ENCODE peak calls at places on chromosomes 2 and 18, in nine cellular contexts. R, U, W, E, K, O, A, Y and S are unnamed samples. For H3K36me3, the result is how much of the 10 kb centered on the place peaks cover.

GRCh38 chr18:68275616-68276015 is 439.3 kb downstream of the TMX3 start:
- DNase-seq in R (no peak), U (peak), W (no peak), E (no peak), K (no peak), O (peak), A (no peak), Y (no peak), S (peak)

GRCh38 chr18:79799619-79800352 is 2.0 kb downstream of the KCNG2 start:
- DNase-seq in R (no peak), U (no peak), W (no peak), E (peak), K (no peak), O (no peak), A (no peak), Y (no peak), S (no peak)

GRCh38 chr2:63326473-63326872 is 261.8 kb downstream of the WDPCP start:
- DNase-seq in R (no peak), U (no peak), W (no peak), E (no peak), K (no peak), O (no peak), A (no peak), Y (no peak), S (no peak)

GRCh38 chr2:171345971-171346722 is 87.6 kb downstream of the METTL8 start:
- DNase-seq in R (no peak), U (no peak), W (no peak), E (no peak), K (no peak), O (no peak), A (no peak), Y (no peak), S (no peak)

GRCh38 chr18:59202258-59202820 is 17.6 kb upstream of the GRP start:
- DNase-seq in R (no peak), U (no peak), W (no peak), E (no peak), K (no peak), O (peak), A (no peak), Y (no peak), S (no peak)

GRCh38 chr2:8872821-8873432 is 35.5 kb upstream of the KIDINS220 start:
- DNase-seq in R (no peak), U (peak), W (no peak), E (peak), K (no peak), O (peak), A (peak), Y (peak), S (peak)

GRCh38 chr2:39837856-39838453 is 58.9 kb upstream of the THUMPD2 start:
- DNase-seq in R (no peak), U (peak), W (peak), E (peak), K (no peak), O (peak), A (peak), Y (peak), S (peak)

GRCh38 chr2:101108357-101108756 is 42.8 kb downstream of the TBC1D8 start:
- DNase-seq in R (peak), U (no peak), W (peak), E (no peak), K (no peak), O (no peak), A (no peak), Y (no peak), S (no peak)

GRCh38 chr18:79609841-79610281 is 69.7 kb upstream of the CTDP1 start:
- DNase-seq in R (peak), U (no peak), W (peak), E (no peak), K (no peak), O (no peak), A (no peak), Y (no peak), S (no peak)

GRCh38 chr2:44770221-44771187 is 171.0 kb upstream of the SIX3 start:
- DNase-seq in R (no peak), U (no peak), W (no peak), E (no peak), K (no peak), O (no peak), A (no peak), Y (peak), S (no peak)

GRCh38 chr2:111168528-111168929 is 47.8 kb downstream of the BCL2L11 start:
- DNase-seq in R (peak), U (peak), W (peak), E (peak), K (no peak), O (peak), A (peak), Y (no peak), S (peak)

GRCh38 chr2:28895189-28895893 is 874 bp downstream of the WDR43 start:
- DNase-seq in R (peak), U (peak), W (no peak), E (peak), K (peak), O (peak), A (peak), Y (peak), S (peak)

GRCh38 chr18:55907352-55908045 is 319.5 kb upstream of the TCF4 start:
- DNase-seq in R (no peak), U (peak), W (peak), E (no peak), K (no peak), O (peak), A (no peak), Y (no peak), S (peak)

GRCh38 chr2:222738759-222739292 is 67.4 kb downstream of the MOGAT1 start:
- DNase-seq in R (no peak), U (no peak), W (no peak), E (no peak), K (no peak), O (no peak), A (no peak), Y (no peak), S (no peak)

GRCh38 chr2:240363718-240364581 is 71.5 kb upstream of the GPC1 start:
- DNase-seq in R (peak), U (no peak), W (no peak), E (no peak), K (no peak), O (no peak), A (no peak), Y (no peak), S (no peak)

GRCh38 chr2:30661173-30662107 is 145.8 kb downstream of the CAPN13 start:
- DNase-seq in R (no peak), U (no peak), W (no peak), E (no peak), K (no peak), O (no peak), A (no peak), Y (no peak), S (no peak)

GRCh38 chr18:36075862-36076587 is 8.7 kb upstream of the RPRD1A start:
- DNase-seq in R (no peak), U (peak), W (no peak), E (no peak), K (no peak), O (peak), A (no peak), Y (no peak), S (peak)

GRCh38 chr2:37284386-37284785 is 40.2 kb downstream of the PRKD3 start:
- DNase-seq in R (no peak), U (peak), W (no peak), E (no peak), K (no peak), O (peak), A (no peak), Y (no peak), S (peak)
- H3K36me3 ChIP-seq in R (half or more), U (under half), W (under half), E (half or more), K (under half), O (under half), A (under half), Y (under half), S (half or more)

GRCh38 chr2:61845320-61845719 is 8.5 kb downstream of the FAM161A start:
- DNase-seq in R (no peak), U (no peak), W (no peak), E (no peak), K (no peak), O (no peak), A (no peak), Y (no peak), S (no peak)
- H3K4me3 ChIP-seq in R (no peak), U (no peak), W (no peak), E (no peak), K (no peak), O (no peak), A (no peak), Y (no peak), S (no peak)

GRCh38 chr2:239190346-239190745 is 210.5 kb downstream of the HDAC4 start:
- DNase-seq in R (peak), U (no peak), W (no peak), E (no peak), K (no peak), O (no peak), A (no peak), Y (no peak), S (no peak)

GRCh38 chr2:239190921-239191885 is 209.6 kb downstream of the HDAC4 start:
- DNase-seq in R (peak), U (no peak), W (no peak), E (no peak), K (no peak), O (no peak), A (no peak), Y (no peak), S (no peak)

GRCh38 chr2:239187464-239188253 is 213.2 kb downstream of the HDAC4 start:
- DNase-seq in R (no peak), U (no peak), W (no peak), E (no peak), K (no peak), O (no peak), A (no peak), Y (no peak), S (no peak)

GRCh38 chr2:239188536-239188935 is 212.3 kb downstream of the HDAC4 start:
- DNase-seq in R (no peak), U (no peak), W (no peak), E (no peak), K (no peak), O (no peak), A (no peak), Y (no peak), S (no peak)

DNA sequence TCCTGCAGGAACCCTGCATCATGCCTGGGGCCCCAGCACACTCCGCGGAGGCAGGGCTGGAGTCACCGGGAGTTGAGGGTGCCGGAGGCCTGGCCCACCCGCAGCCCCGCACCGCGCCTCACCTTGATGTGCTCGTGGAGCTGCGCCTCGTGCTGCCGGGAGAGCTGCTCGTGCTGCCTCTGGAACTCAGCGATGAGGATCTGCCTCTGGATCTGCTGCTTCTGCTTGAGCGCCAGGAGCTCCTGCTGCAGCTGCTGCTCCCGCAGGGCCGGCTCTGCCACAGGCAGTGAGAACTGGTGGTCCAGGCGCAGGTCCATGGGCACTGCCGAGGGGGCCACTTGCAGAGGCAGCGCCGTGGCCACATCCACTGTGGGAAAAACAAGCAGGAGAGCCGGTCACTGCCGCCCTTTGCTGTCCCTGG is 211.1 kb downstream of the HDAC4 start:
- DNase-seq in R (peak), U (no peak), W (no peak), E (no peak), K (no peak), O (no peak), A (no peak), Y (no peak), S (no peak)
- H3K36me3 ChIP-seq in R (half or more), U (under half), W (under half), E (under half), K (under half), O (under half), A (under half), Y (under half), S (under half)

GRCh38 chr2:145091967-145092366 is 572.0 kb upstream of the ZEB2 start:
- DNase-seq in R (no peak), U (no peak), W (no peak), E (no peak), K (no peak), O (peak), A (no peak), Y (no peak), S (no peak)

GRCh38 chr2:145096582-145096981 is 576.7 kb upstream of the ZEB2 start:
- DNase-seq in R (no peak), U (no peak), W (no peak), E (no peak), K (no peak), O (peak), A (no peak), Y (no peak), S (peak)

GRCh38 chr2:145095641-145096435 is 575.9 kb upstream of the ZEB2 start:
- DNase-seq in R (no peak), U (peak), W (no peak), E (no peak), K (no peak), O (peak), A (no peak), Y (no peak), S (no peak)

GRCh38 chr2:145091011-145091744 is 571.3 kb upstream of the ZEB2 start:
- DNase-seq in R (no peak), U (peak), W (no peak), E (no peak), K (no peak), O (peak), A (no peak), Y (no peak), S (peak)

GRCh38 chr2:145094353-145094752 is 574.4 kb upstream of the ZEB2 start:
- DNase-seq in R (no peak), U (no peak), W (no peak), E (no peak), K (no peak), O (peak), A (no peak), Y (no peak), S (peak)
- H3K4me3 ChIP-seq in R (no peak), U (no peak), W (no peak), E (no peak), K (no peak), O (no peak), A (no peak), Y (no peak), S (no peak)

GRCh38 chr2:159758239-159758638 is 39.8 kb downstream of the CD302 start:
- DNase-seq in R (no peak), U (peak), W (no peak), E (no peak), K (no peak), O (no peak), A (no peak), Y (no peak), S (peak)
- H3K36me3 ChIP-seq in R (half or more), U (under half), W (under half), E (half or more), K (under half), O (half or more), A (half or more), Y (under half), S (half or more)

GRCh38 chr2:74374509-74375205 is 5.5 kb downstream of the DCTN1 start:
- DNase-seq in R (peak), U (peak), W (peak), E (no peak), K (no peak), O (peak), A (peak), Y (peak), S (no peak)

GRCh38 chr2:74371421-74371820 is 8.7 kb downstream of the DCTN1 start:
- DNase-seq in R (no peak), U (no peak), W (no peak), E (no peak), K (no peak), O (no peak), A (no peak), Y (no peak), S (no peak)

GRCh38 chr2:74373985-74374384 is 6.1 kb downstream of the DCTN1 start:
- DNase-seq in R (no peak), U (no peak), W (no peak), E (no peak), K (no peak), O (no peak), A (no peak), Y (peak), S (no peak)

GRCh38 chr2:74373189-74373588 is 6.9 kb downstream of the DCTN1 start:
- DNase-seq in R (peak), U (no peak), W (peak), E (no peak), K (no peak), O (peak), A (no peak), Y (peak), S (no peak)

DNA sequence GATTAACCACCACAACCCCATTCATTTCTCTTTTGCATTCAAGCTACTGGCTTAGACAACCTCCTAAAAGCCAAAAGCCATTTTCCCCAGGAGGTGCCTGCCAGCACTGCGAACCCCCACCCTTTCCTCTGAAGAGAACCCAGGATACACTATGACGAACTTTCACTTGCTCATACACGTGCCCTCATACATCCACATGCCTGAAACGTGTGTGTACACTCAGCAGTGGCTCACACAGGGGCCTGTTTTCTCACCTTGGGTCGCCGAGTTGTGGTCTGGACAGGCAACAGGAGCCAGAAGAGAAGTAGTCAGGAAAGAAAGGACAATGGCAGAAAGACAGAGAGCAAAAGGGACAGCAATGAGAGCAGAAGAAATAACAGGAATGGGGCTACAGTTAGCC is 7.4 kb downstream of the DCTN1 start:
- DNase-seq in R (no peak), U (no peak), W (no peak), E (no peak), K (no peak), O (no peak), A (no peak), Y (no peak), S (no peak)
- H3K4me3 ChIP-seq in R (no peak), U (no peak), W (no peak), E (no peak), K (no peak), O (no peak), A (no peak), Y (no peak), S (no peak)

GRCh38 chr2:151651274-151651673 is 83.0 kb downstream of the NEB start:
- DNase-seq in R (no peak), U (no peak), W (no peak), E (no peak), K (no peak), O (no peak), A (no peak), Y (no peak), S (no peak)
- H3K36me3 ChIP-seq in R (half or more), U (under half), W (under half), E (under half), K (under half), O (under half), A (under half), Y (under half), S (under half)

GRCh38 chr2:88885679-88886402 is 194.4 kb downstream of the RPIA start:
- DNase-seq in R (no peak), U (no peak), W (no peak), E (peak), K (no peak), O (no peak), A (no peak), Y (no peak), S (no peak)

GRCh38 chr2:88885275-88885674 is 193.8 kb downstream of the RPIA start:
- DNase-seq in R (no peak), U (no peak), W (no peak), E (peak), K (no peak), O (no peak), A (no peak), Y (no peak), S (no peak)

GRCh38 chr2:88875749-88876148 is 184.3 kb downstream of the RPIA start:
- DNase-seq in R (no peak), U (no peak), W (no peak), E (no peak), K (no peak), O (no peak), A (no peak), Y (peak), S (no peak)

DNA sequence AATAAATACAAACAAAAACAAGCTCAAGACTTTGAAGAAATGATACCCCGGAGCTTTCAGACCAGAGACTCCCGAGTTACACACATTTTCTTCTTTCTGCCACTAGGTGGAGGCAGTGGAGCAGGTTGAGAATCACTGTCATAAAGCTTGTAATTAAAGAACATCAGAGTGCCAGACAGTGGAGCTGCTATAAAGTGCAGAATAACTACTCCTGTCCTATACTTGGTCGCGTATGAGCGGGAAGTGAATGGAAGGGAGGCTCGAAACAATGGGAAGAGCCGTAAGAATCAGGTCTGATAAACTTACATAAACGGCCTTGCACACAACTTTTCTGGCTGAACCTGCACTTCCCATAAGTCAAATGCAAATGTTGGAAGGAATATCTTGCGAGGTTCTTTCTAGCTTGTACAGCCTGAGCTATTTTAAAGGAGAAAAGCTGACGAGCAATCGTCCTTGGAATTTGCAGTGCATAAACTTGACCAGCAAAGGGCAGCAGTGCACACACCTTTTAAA is 189.0 kb downstream of the RPIA start:
- DNase-seq in R (no peak), U (peak), W (no peak), E (peak), K (no peak), O (peak), A (no peak), Y (peak), S (peak)
- H3K4me3 ChIP-seq in R (no peak), U (no peak), W (no peak), E (peak), K (no peak), O (no peak), A (no peak), Y (no peak), S (no peak)